ENCODE peak calls at places on chromosome X, in eight cellular contexts. A is osteoblast, Y is fibroblast of lung, I is cardiac muscle cell, S is OCI-LY7, H is tibial nerve, R is hepatocyte, L is GM12878. F is an unnamed sample.

GRCh38 chrX:14027031-14027430 is 2.7 kb downstream of the GEMIN8 start:
- DNase-seq in R (no peak), H (no peak), A (no peak), Y (no peak), I (no peak), L (no peak), S (peak), F (peak)

GRCh38 chrX:22666441-22666840 is 333.3 kb upstream of the DDX53 start:
- DNase-seq in R (peak), H (no peak), S (peak), L (no peak), I (peak), Y (peak), A (peak), F (no peak)

GRCh38 chrX:283115-283845 is 2.1 kb downstream of the PLCXD1 start:
- DNase-seq in H (peak), R (peak), A (peak), I (peak), L (peak), Y (peak), S (peak), F (peak)

GRCh38 chrX:126141014-126141413 is 25.1 kb downstream of the DCAF12L2 start:
- DNase-seq in R (no peak), A (no peak), Y (no peak), H (no peak), I (no peak), L (no peak), S (no peak), F (no peak)

GRCh38 chrX:20461576-20461975 is 194.9 kb upstream of the RPS6KA3 start:
- DNase-seq in S (no peak), A (no peak), I (no peak), R (no peak), H (no peak), L (no peak), Y (no peak), F (peak)

GRCh38 chrX:290476-291166 is 9.4 kb downstream of the PLCXD1 start:
- DNase-seq in H (no peak), L (no peak), R (no peak), I (no peak), Y (no peak), A (peak), S (no peak), F (no peak)

GRCh38 chrX:51148848-51149247 is 183.8 kb upstream of the NUDT10 start:
- DNase-seq in L (no peak), H (no peak), Y (no peak), S (peak), R (peak), I (peak), A (no peak), F (peak)

GRCh38 chrX:67692246-67692645 is 148.4 kb downstream of the AR start:
- DNase-seq in H (no peak), R (no peak), L (no peak), A (no peak), S (no peak), Y (peak), I (no peak), F (peak)

GRCh38 chrX:123425471-123425870 is 241.4 kb downstream of the GRIA3 start:
- DNase-seq in R (no peak), Y (no peak), I (no peak), H (no peak), A (no peak), S (no peak), L (no peak), F (peak)

GRCh38 chrX:13658602-13659001 is 5.7 kb downstream of the TCEANC start:
- DNase-seq in R (peak), I (peak), A (peak), H (no peak), S (peak), L (no peak), Y (peak), F (peak)

GRCh38 chrX:84907324-84907946 is 96.2 kb upstream of the APOOL start:
- DNase-seq in S (peak), R (peak), Y (peak), H (no peak), A (no peak), L (no peak), I (peak), F (peak)

GRCh38 chrX:31287861-31288260 is 216.0 kb upstream of the FTHL17 start:
- DNase-seq in R (no peak), Y (no peak), H (no peak), A (no peak), L (no peak), I (no peak), S (no peak), F (no peak)

GRCh38 chrX:10158279-10158939 is 1.6 kb downstream of the CLCN4 start:
- DNase-seq in A (peak), R (peak), S (peak), L (no peak), H (no peak), Y (no peak), I (peak), F (no peak)

GRCh38 chrX:154602226-154602625 is 16.9 kb downstream of the CTAG1B start:
- DNase-seq in I (no peak), A (no peak), H (no peak), L (no peak), Y (no peak), S (no peak), R (no peak), F (no peak)

GRCh38 chrX:121322159-121322558 is 274.7 kb downstream of the GLUD2 start:
- DNase-seq in I (no peak), H (no peak), A (no peak), L (no peak), S (peak), Y (no peak), R (no peak), F (peak)

GRCh38 chrX:3052864-3053263 is 11.6 kb downstream of the ARSF start:
- DNase-seq in R (no peak), A (no peak), L (no peak), I (no peak), H (no peak), S (no peak), Y (no peak), F (no peak)

GRCh38 chrX:85517994-85518718 is 138.7 kb upstream of the POF1B start:
- DNase-seq in H (no peak), L (no peak), Y (no peak), A (no peak), R (no peak), I (no peak), S (no peak), F (no peak)

GRCh38 chrX:20263474-20263873 is 3.2 kb downstream of the RPS6KA3 start:
- DNase-seq in A (peak), R (no peak), I (no peak), S (peak), Y (peak), L (no peak), H (no peak), F (peak)

GRCh38 chrX:34632404-34632803 is 24.7 kb downstream of the TMEM47 start:
- DNase-seq in A (no peak), S (no peak), H (no peak), Y (peak), I (no peak), R (no peak), L (no peak), F (no peak)

GRCh38 chrX:46957299-46957698 is 45.1 kb downstream of the JADE3 start:
- DNase-seq in A (peak), H (no peak), I (no peak), R (no peak), L (no peak), S (no peak), Y (no peak), F (no peak)

GRCh38 chrX:147476008-147476407 is 435.7 kb upstream of the FMR1 start:
- DNase-seq in Y (no peak), I (peak), S (no peak), R (peak), H (no peak), A (no peak), L (no peak), F (peak)

GRCh38 chrX:44344194-44344593 is 722 bp upstream of the EFHC2 start:
- DNase-seq in H (no peak), A (no peak), L (no peak), R (no peak), S (no peak), Y (no peak), I (no peak), F (peak)

GRCh38 chrX:131262738-131263679 is 26.1 kb downstream of the IGSF1 start:
- DNase-seq in Y (peak), H (no peak), I (peak), L (no peak), R (peak), S (peak), A (peak), F (peak)

GRCh38 chrX:148530464-148531077 is 30.2 kb downstream of the AFF2 start:
- DNase-seq in S (peak), R (peak), L (no peak), Y (peak), I (no peak), H (no peak), A (no peak), F (peak)

GRCh38 chrX:133321441-133321840 is 93.8 kb downstream of the GPC4 start:
- DNase-seq in L (no peak), Y (no peak), H (no peak), I (no peak), R (no peak), S (no peak), A (peak), F (no peak)

GRCh38 chrX:16772460-16772859 is 13.8 kb upstream of the TXLNG start:
- DNase-seq in Y (no peak), H (no peak), S (no peak), R (no peak), I (no peak), A (no peak), L (no peak), F (no peak)

GRCh38 chrX:22033818-22034217 is 1.7 kb downstream of the PHEX start:
- DNase-seq in Y (no peak), I (no peak), H (no peak), L (no peak), S (no peak), A (no peak), R (no peak), F (no peak)

GRCh38 chrX:39320165-39320564 is 518.9 kb downstream of the MID1IP1 start:
- DNase-seq in A (no peak), S (no peak), L (no peak), Y (no peak), R (no peak), I (no peak), H (no peak), F (no peak)

GRCh38 chrX:54481751-54482150 is 14.3 kb downstream of the FGD1 start:
- DNase-seq in I (no peak), A (no peak), L (no peak), R (no peak), S (peak), Y (no peak), H (no peak), F (no peak)

GRCh38 chrX:95728446-95728845 is 956.2 kb upstream of the DIAPH2 start:
- DNase-seq in I (peak), Y (no peak), A (no peak), R (no peak), L (no peak), S (no peak), H (no peak), F (no peak)

GRCh38 chrX:111649641-111650040 is 31.3 kb upstream of the ALG13 start:
- DNase-seq in A (no peak), R (no peak), Y (no peak), I (no peak), L (no peak), S (no peak), H (no peak), F (peak)

GRCh38 chrX:107449490-107450175 is at the start of gene FRMPD3:
- DNase-seq in H (no peak), S (peak), L (no peak), Y (no peak), A (peak), R (peak), I (peak), F (no peak)

GRCh38 chrX:98956014-98956413 is 1454.1 kb downstream of the PCDH19 start:
- DNase-seq in I (no peak), Y (no peak), A (no peak), R (no peak), S (no peak), L (no peak), H (no peak), F (no peak)

GRCh38 chrX:10052906-10053625 is 85.9 kb downstream of the CLDN34 start:
- DNase-seq in H (no peak), I (no peak), A (peak), Y (no peak), R (no peak), L (no peak), S (no peak), F (no peak)

GRCh38 chrX:15946783-15947550 is 92.4 kb upstream of the AP1S2 start:
- DNase-seq in Y (peak), I (no peak), L (no peak), R (peak), A (no peak), S (no peak), H (no peak), F (peak)

GRCh38 chrX:11789809-11790208 is 31.8 kb downstream of the MSL3 start:
- DNase-seq in L (peak), I (no peak), R (no peak), S (peak), Y (no peak), H (no peak), A (no peak), F (no peak)

GRCh38 chrX:23616361-23616760 is 50.9 kb upstream of the PRDX4 start:
- DNase-seq in Y (peak), I (peak), R (peak), H (no peak), S (peak), L (no peak), A (no peak), F (peak)

GRCh38 chrX:66030505-66031317 is 9.2 kb downstream of the VSIG4 start:
- DNase-seq in I (peak), A (peak), Y (no peak), L (no peak), H (no peak), S (peak), R (peak), F (peak)
- H3K4me3 ChIP-seq in I (no peak), A (no peak), Y (no peak), L (no peak), H (no peak), S (no peak), R (no peak), F (no peak)

GRCh38 chrX:7045238-7045955 is 102.1 kb upstream of the STS start:
- DNase-seq in R (no peak), S (no peak), L (no peak), H (no peak), I (no peak), Y (no peak), A (no peak), F (no peak)

GRCh38 chrX:7052541-7052940 is 95.0 kb upstream of the STS start:
- DNase-seq in H (no peak), A (no peak), S (no peak), R (no peak), I (no peak), L (no peak), Y (no peak), F (no peak)

GRCh38 chrX:7047951-7048350 is 99.6 kb upstream of the STS start:
- DNase-seq in Y (no peak), S (no peak), H (no peak), L (no peak), A (no peak), R (no peak), I (no peak), F (no peak)
- TF ChIP-seq CTCF in Y (no peak), S (peak), H (no peak), L (peak), A (no peak), R (no peak), I (no peak), F (no peak)

GRCh38 chrX:137427061-137427778 is 138.7 kb upstream of the ZIC3 start:
- DNase-seq in H (no peak), L (no peak), R (no peak), S (no peak), A (no peak), Y (no peak), I (peak), F (no peak)

GRCh38 chrX:137428777-137429564 is 137.0 kb upstream of the ZIC3 start:
- DNase-seq in A (no peak), L (no peak), H (no peak), R (no peak), S (no peak), I (peak), Y (no peak), F (no peak)

GRCh38 chrX:137427813-137428212 is 138.1 kb upstream of the ZIC3 start:
- DNase-seq in S (no peak), Y (peak), A (peak), L (no peak), I (peak), R (no peak), H (no peak), F (no peak)

GRCh38 chrX:137430301-137430700 is 135.6 kb upstream of the ZIC3 start:
- DNase-seq in H (no peak), I (no peak), A (peak), L (no peak), S (no peak), Y (no peak), R (no peak), F (no peak)

GRCh38 chrX:137428251-137428661 is 137.7 kb upstream of the ZIC3 start:
- DNase-seq in Y (no peak), I (peak), S (no peak), R (no peak), L (no peak), A (no peak), H (no peak), F (no peak)
- H3K4me3 ChIP-seq in Y (peak), I (peak), S (no peak), R (no peak), L (no peak), A (peak), H (peak), F (peak)

GRCh38 chrX:6291444-6291843 is 62.8 kb upstream of the NLGN4X start:
- DNase-seq in I (peak), L (no peak), R (no peak), S (no peak), A (no peak), Y (no peak), H (no peak), F (no peak)

GRCh38 chrX:6292599-6292998 is 63.9 kb upstream of the NLGN4X start:
- DNase-seq in L (no peak), A (no peak), H (no peak), R (no peak), I (no peak), S (no peak), Y (no peak), F (no peak)

GRCh38 chrX:6293716-6294115 is 65.0 kb upstream of the NLGN4X start:
- DNase-seq in L (no peak), A (no peak), R (no peak), S (no peak), H (no peak), I (no peak), Y (no peak), F (no peak)
- TF ChIP-seq CTCF in L (no peak), A (no peak), R (no peak), S (no peak), H (no peak), I (no peak), Y (no peak), F (no peak)

GRCh38 chrX:100409316-100410082 is 574 bp downstream of the PCDH19 start:
- DNase-seq in L (no peak), R (no peak), H (no peak), I (no peak), A (peak), S (no peak), Y (no peak), F (no peak)
- H3K4me3 ChIP-seq in L (no peak), R (peak), H (peak), I (peak), A (peak), S (no peak), Y (peak), F (peak)

GRCh38 chrX:153568612-153569011 is 30.3 kb downstream of the CCNQ start:
- DNase-seq in S (no peak), I (no peak), L (no peak), A (no peak), R (no peak), H (no peak), Y (no peak), F (no peak)
- TF ChIP-seq CTCF in S (no peak), I (no peak), L (peak), A (no peak), R (no peak), H (no peak), Y (no peak), F (no peak)

GRCh38 chrX:40843643-40844042 is 108.3 kb upstream of the MED14 start:
- DNase-seq in S (no peak), I (no peak), H (no peak), Y (no peak), L (no peak), R (no peak), A (no peak), F (peak)
- H3K4me3 ChIP-seq in S (no peak), I (no peak), H (no peak), Y (no peak), L (no peak), R (no peak), A (no peak), F (no peak)

GRCh38 chrX:40746536-40746935 is 11.2 kb upstream of the MED14 start:
- DNase-seq in I (no peak), R (no peak), A (no peak), Y (no peak), L (no peak), H (no peak), S (no peak), F (no peak)

GRCh38 chrX:40755291-40756249 is 20.2 kb upstream of the MED14 start:
- DNase-seq in H (no peak), R (no peak), L (no peak), S (no peak), I (peak), A (no peak), Y (no peak), F (peak)

GRCh38 chrX:40748977-40749376 is 13.6 kb upstream of the MED14 start:
- DNase-seq in I (no peak), S (no peak), Y (no peak), L (no peak), H (no peak), A (no peak), R (no peak), F (no peak)

DNA sequence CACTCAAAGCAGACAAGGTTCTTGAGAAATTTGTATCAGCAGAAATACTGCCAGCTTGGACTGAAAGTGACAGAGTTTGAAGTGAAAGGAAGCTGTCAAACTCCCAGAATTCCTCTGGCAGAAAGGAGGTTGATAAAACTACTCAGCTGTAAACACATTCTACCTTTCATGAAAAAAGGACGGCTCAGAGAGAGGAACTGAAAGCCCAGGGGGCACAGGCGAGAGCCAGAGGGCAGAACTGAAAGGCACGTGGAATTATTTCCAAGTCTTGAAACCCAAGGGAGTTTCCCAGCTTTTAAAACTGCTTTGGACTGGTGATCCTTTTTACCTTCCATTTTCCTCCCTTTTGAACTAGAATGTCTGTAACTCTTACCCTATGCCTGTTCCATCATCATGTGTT is 14.5 kb upstream of the MED14 start:
- DNase-seq in I (no peak), S (peak), Y (no peak), R (no peak), H (no peak), A (no peak), L (peak), F (no peak)
- TF ChIP-seq CTCF in I (no peak), S (no peak), Y (no peak), R (no peak), H (no peak), A (no peak), L (no peak), F (no peak)

DNA sequence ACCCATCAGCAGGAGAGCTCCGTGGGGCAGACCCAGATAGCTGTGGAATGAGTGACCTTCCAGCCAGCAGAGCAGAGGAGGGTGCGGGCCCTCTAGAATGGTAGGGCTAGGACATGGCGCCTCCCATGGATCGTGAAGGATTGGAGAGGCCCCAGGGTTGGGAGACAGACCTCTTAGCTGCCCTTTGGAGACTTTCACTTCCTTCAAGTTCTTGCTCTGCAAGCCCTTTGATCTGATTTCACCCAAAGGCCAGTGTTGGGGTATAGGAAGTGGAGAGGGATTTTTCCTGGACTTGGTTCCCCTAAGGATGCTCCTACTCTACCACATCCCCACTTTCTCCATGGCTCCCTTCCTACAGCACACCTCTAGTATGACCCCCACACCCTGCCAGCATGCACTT is 3.0 kb downstream of the SASH3 start:
- DNase-seq in R (no peak), H (no peak), Y (no peak), A (peak), L (no peak), S (no peak), I (no peak), F (no peak)
- H3K4me3 ChIP-seq in R (no peak), H (no peak), Y (no peak), A (no peak), L (peak), S (peak), I (no peak), F (no peak)

F was measured in bronchial epithelial cell.